ENCODE peak calls at places on chromosome 11, in four cellular contexts. R is Peyer's patch, F is breast epithelium, I is A549. X is an unnamed sample.
A peak's percentile ranks its signal among the peaks of the same experiment; 100 is the strongest.

GRCh38 chr11:71474771-71475483 is 21.9 kb downstream of the NADSYN1 start:
- DNase-seq in R (no peak), F (no peak), I (no peak), X (no peak)

GRCh38 chr11:57315491-57315890 is 9.3 kb downstream of the TNKS1BP1 start:
- DNase-seq in R (no peak), F (no peak), I (no peak), X (no peak)

GRCh38 chr11:95522871-95523270 is 266.7 kb downstream of the FAM76B start:
- DNase-seq in R (no peak), F (no peak), I (no peak), X (peak; percentile 40)

GRCh38 chr11:25242928-25243327 is 746.1 kb downstream of the LUZP2 start:
- DNase-seq in R (no peak), F (no peak), I (no peak), X (no peak)

GRCh38 chr11:77046060-77046501 is 11.9 kb downstream of the B3GNT6 start:
- DNase-seq in R (peak; percentile 72), F (no peak), I (peak; percentile 57), X (no peak)

GRCh38 chr11:6968816-6969215 is 42.6 kb downstream of the ZNF215 start:
- DNase-seq in R (no peak), F (no peak), I (no peak), X (no peak)

GRCh38 chr11:63212742-63213141 is 30.7 kb downstream of the SLC22A25 start:
- DNase-seq in R (no peak), F (no peak), I (peak; percentile 30), X (no peak)

GRCh38 chr11:63818609-63819008 is 5.4 kb downstream of the SPINDOC start:
- DNase-seq in R (no peak), F (no peak), I (no peak), X (no peak)

GRCh38 chr11:28168718-28169117 is 60.5 kb downstream of the METTL15 start:
- DNase-seq in R (no peak), F (no peak), I (no peak), X (no peak)

GRCh38 chr11:103433976-103434375 is 324.8 kb downstream of the DYNC2H1 start:
- DNase-seq in R (no peak), F (no peak), I (no peak), X (no peak)

GRCh38 chr11:119377961-119378667 is 3.4 kb downstream of the USP2 start:
- DNase-seq in R (no peak), F (no peak), I (no peak), X (peak; percentile 49)

GRCh38 chr11:78961186-78961782 is 386.6 kb upstream of the NARS2 start:
- DNase-seq in R (no peak), F (no peak), I (peak; percentile 44), X (peak; percentile 45)

GRCh38 chr11:24386551-24387404 is 110.1 kb upstream of the LUZP2 start:
- DNase-seq in R (no peak), F (no peak), I (peak; percentile 18), X (no peak)

GRCh38 chr11:76604081-76604601 is 66.4 kb downstream of the LRRC32 start:
- DNase-seq in R (peak; percentile 41), F (peak; percentile 15), I (no peak), X (peak; percentile 20)

GRCh38 chr11:130049260-130049659 is 20.4 kb upstream of the APLP2 start:
- DNase-seq in R (no peak), F (no peak), I (no peak), X (no peak)

GRCh38 chr11:115266066-115266465 is 238.1 kb downstream of the CADM1 start:
- DNase-seq in R (no peak), F (no peak), I (no peak), X (no peak)

GRCh38 chr11:44575288-44575672 is 9.8 kb downstream of the CD82 start:
- DNase-seq in R (no peak), F (no peak), I (no peak), X (no peak)

GRCh38 chr11:35488117-35488516 is 37.3 kb downstream of the PAMR1 start:
- DNase-seq in R (no peak), F (peak; percentile 43), I (no peak), X (no peak)

GRCh38 chr11:129249351-129249750 is 57.2 kb upstream of the ARHGAP32 start:
- DNase-seq in R (no peak), F (no peak), I (peak; percentile 14), X (no peak)

GRCh38 chr11:93100211-93100610 is 97.6 kb downstream of the SLC36A4 start:
- DNase-seq in R (no peak), F (no peak), I (no peak), X (no peak)

GRCh38 chr11:64661146-64661545 is 61.9 kb downstream of the NRXN2 start:
- DNase-seq in R (no peak), F (peak; percentile 34), I (no peak), X (no peak)

GRCh38 chr11:57463596-57464342 is 3.4 kb downstream of the RTN4RL2 start:
- DNase-seq in R (no peak), F (no peak), I (no peak), X (no peak)

GRCh38 chr11:72091292-72091691 is 10.6 kb downstream of the LRRC51 start:
- DNase-seq in R (peak; percentile 88), F (peak; percentile 71), I (peak; percentile 67), X (peak; percentile 71)

GRCh38 chr11:109120341-109120740 is 301.6 kb upstream of the C11orf87 start:
- DNase-seq in R (no peak), F (no peak), I (no peak), X (no peak)

GRCh38 chr11:69158301-69159152 is 2.8 kb downstream of the SMIM38 start:
- DNase-seq in R (peak; percentile 29), F (no peak), I (no peak), X (no peak)

GRCh38 chr11:75777461-75778110 is 9.0 kb downstream of the DGAT2 start:
- DNase-seq in R (no peak), F (no peak), I (no peak), X (no peak)

GRCh38 chr11:117572129-117572528 is 224.9 kb downstream of the DSCAML1 start:
- DNase-seq in R (no peak), F (no peak), I (no peak), X (no peak)

GRCh38 chr11:113992459-113993105 is 17.7 kb downstream of the HTR3A start:
- DNase-seq in R (no peak), F (no peak), I (no peak), X (no peak)

GRCh38 chr11:70229737-70230136 is 26.6 kb downstream of the FADD start:
- DNase-seq in R (no peak), F (no peak), I (no peak), X (no peak)

GRCh38 chr11:27295928-27296327 is 67.1 kb downstream of the CCDC34 start:
- DNase-seq in R (no peak), F (no peak), I (no peak), X (no peak)

DNA sequence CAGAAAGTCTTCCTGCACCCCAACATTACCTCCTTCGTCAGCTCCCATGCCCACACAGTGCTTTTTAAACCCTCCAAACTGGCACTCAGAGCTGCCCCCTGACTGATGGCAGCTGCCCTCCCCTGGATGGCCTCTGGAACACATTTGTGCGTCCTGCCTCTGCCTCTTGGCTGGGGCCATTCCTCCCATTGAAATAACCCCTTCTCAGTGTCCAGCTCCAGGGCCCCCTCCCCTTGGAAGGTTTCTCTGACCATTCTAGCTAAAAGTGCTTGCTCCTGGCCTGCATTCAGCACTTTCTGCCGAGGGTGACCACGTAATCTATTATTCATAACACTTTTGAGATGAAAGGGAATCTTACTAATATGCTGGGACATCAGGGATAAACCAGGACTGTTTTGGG is 130.0 kb downstream of the PARVA start:
- DNase-seq in R (no peak), F (no peak), I (no peak), X (no peak)
- TF ChIP-seq POLR2A in R (no peak), F (no peak), I (no peak), X (no peak)

GRCh38 chr11:134120921-134121526 is 52.2 kb downstream of the JAM3 start:
- DNase-seq in R (no peak), F (peak; percentile 48), I (no peak), X (no peak)
- H3K4me3 ChIP-seq in R (no peak overlapping the region), F (peak overlapping the region; percentile 56), I (no peak overlapping the region), X (no peak overlapping the region)

DNA sequence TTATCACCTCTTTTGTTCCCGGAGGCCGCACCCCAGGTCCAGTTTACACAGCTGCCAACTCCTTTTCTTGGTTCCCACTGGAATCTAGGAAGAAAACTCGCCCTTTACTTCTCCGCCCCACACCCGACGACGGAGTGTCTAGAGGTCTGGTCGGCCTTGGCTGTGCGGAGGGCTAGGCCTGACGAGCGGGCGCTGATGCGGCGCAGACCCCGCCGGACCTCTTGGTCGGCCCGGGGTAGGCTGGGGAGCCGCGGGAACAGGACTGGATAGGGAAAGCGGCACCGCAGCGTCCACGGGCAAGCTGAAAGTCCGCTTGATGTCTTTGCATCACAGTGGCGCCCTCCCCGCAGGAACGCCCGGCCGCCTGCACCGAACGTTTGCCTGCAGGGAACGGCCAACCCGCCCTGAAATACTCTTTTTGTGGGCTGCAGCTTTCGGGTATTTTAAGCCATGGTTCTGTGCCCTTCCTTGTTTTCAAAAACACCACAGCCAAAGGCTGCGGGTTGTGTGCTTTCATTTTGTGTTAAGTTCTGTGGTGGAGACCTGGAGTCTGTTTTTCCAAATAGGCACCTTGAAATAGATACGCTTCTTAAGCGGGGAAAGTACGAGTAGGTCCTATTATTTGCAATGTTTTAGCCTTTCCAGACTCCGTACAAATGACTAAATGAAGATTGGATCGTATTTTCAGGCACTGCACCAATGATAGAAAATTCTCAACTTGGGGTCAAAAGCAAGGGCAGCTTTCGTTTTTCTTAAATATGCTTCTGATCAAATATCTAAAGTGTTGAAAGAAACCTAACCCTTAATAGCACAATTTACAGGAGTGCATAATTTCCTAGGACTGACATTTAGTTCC is 880 bp upstream of the ZBED5 start:
- DNase-seq in R (peak; percentile 79), F (peak; percentile 60), I (no peak), X (peak; percentile 91)
- TF ChIP-seq CTCF in R (no peak), F (no peak), I (no peak), X (no peak)

DNA sequence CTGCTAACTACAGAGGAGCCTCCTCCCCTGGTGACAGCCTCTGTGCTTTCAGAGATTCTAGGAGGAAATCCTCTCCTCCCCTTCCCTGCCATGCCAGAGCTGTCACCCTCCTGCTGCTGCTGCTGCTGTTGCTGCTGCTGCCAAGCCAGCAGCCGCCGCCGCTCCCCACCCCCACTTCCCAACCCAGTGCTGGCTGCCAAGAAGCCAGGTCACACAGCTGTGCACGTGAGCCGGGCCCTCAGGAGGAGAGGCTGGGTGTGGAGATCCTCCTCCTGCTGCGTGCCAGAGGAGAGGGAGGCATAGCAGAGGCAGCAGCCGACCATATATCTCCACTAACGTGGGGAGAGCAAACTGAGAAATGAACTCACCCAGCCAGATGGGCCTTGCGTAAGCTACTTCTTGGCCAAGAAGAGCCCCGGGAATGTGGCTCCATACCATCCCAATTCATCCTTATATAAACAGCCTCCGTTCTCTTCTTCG is 12.4 kb downstream of the CRY2 start:
- DNase-seq in R (peak; percentile 92), F (peak; percentile 89), I (no peak), X (peak; percentile 98)
- TF ChIP-seq POLR2A in R (peak; percentile 43), F (no peak), I (no peak), X (no peak)

DNA sequence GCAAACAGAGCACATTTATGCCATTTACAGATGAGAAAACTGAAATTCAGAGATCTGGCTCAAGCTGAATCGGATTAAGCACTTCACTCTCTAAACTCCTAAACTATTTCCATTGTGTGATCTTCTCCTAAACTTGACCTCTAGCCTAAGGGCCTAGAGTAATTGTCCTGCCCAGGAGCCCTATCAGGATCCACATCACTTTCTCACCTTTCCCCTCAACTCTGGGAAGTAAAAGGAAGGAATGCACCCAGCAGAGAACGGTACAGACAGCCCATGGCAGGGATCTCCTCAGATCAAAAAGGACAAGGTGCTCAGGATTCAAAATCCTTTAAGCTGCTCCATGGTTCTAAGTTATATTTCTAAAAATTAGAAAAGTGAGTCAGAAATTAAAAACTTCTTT is 102.7 kb downstream of the ABTB2 start:
- DNase-seq in R (no peak), F (no peak), I (no peak), X (no peak)
- H3K4me3 ChIP-seq in R (no peak overlapping the region), F (no peak overlapping the region), I (no peak overlapping the region), X (no peak overlapping the region)